ENCODE peak calls at places on chromosomes 1 and 21, in five cellular contexts. One of them, this sample, is unnamed.

GRCh38 chr1:181318858-181319235 is 164.5 kb upstream of the CACNA1E start:
- DNase-seq in HCT116: no peak
- DNase-seq in K562: no peak
- DNase-seq in GM12878: no peak
- DNase-seq in SK-N-SH: no peak
- DNase-seq in this sample: no peak

GRCh38 chr1:210900079-210900478 is 233.9 kb downstream of the KCNH1 start:
- DNase-seq in HCT116: no peak
- DNase-seq in K562: no peak
- DNase-seq in GM12878: no peak
- DNase-seq in SK-N-SH: no peak
- DNase-seq in this sample: no peak

GRCh38 chr1:193211539-193211938 is 25.1 kb upstream of the B3GALT2 start:
- DNase-seq in HCT116: peak; percentile 72
- DNase-seq in K562: no peak
- DNase-seq in GM12878: peak; percentile 19
- DNase-seq in SK-N-SH: no peak
- DNase-seq in this sample: no peak

GRCh38 chr1:3910049-3910731 is 10.1 kb upstream of the C1orf174 start:
- DNase-seq in HCT116: no peak
- DNase-seq in K562: no peak
- DNase-seq in GM12878: no peak
- DNase-seq in SK-N-SH: no peak
- DNase-seq in this sample: no peak

GRCh38 chr1:225769687-225770086 is 7.9 kb upstream of the SRP9 start:
- DNase-seq in HCT116: no peak
- DNase-seq in K562: peak; percentile 32
- DNase-seq in GM12878: no peak
- DNase-seq in SK-N-SH: no peak
- DNase-seq in this sample: no peak

GRCh38 chr1:228228601-228229074 is 20.8 kb downstream of the OBSCN start:
- DNase-seq in HCT116: no peak
- DNase-seq in K562: no peak
- DNase-seq in GM12878: no peak
- DNase-seq in SK-N-SH: no peak
- DNase-seq in this sample: peak; percentile 34

GRCh38 chr1:186239211-186239610 is 135.8 kb downstream of the TPR start:
- DNase-seq in HCT116: no peak
- DNase-seq in K562: no peak
- DNase-seq in GM12878: no peak
- DNase-seq in SK-N-SH: no peak
- DNase-seq in this sample: no peak

GRCh38 chr1:3805038-3805437 is 8.7 kb upstream of the LRRC47 start:
- DNase-seq in HCT116: no peak
- DNase-seq in K562: no peak
- DNase-seq in GM12878: no peak
- DNase-seq in SK-N-SH: no peak
- DNase-seq in this sample: no peak

GRCh38 chr1:212525479-212526110 is 83.0 kb upstream of the ATF3 start:
- DNase-seq in HCT116: no peak
- DNase-seq in K562: no peak
- DNase-seq in GM12878: no peak
- DNase-seq in SK-N-SH: no peak
- DNase-seq in this sample: no peak

GRCh38 chr1:147168626-147169058 is 3.6 kb downstream of the PRKAB2 start:
- DNase-seq in HCT116: no peak
- DNase-seq in K562: no peak
- DNase-seq in GM12878: no peak
- DNase-seq in SK-N-SH: no peak
- DNase-seq in this sample: no peak

GRCh38 chr1:228873714-228874113 is 138.4 kb downstream of the RHOU start:
- DNase-seq in HCT116: no peak
- DNase-seq in K562: no peak
- DNase-seq in GM12878: no peak
- DNase-seq in SK-N-SH: no peak
- DNase-seq in this sample: no peak

GRCh38 chr1:241250465-241250864 is 106.5 kb downstream of the RGS7 start:
- DNase-seq in HCT116: no peak
- DNase-seq in K562: no peak
- DNase-seq in GM12878: no peak
- DNase-seq in SK-N-SH: no peak
- DNase-seq in this sample: no peak

GRCh38 chr1:157948547-157949152 is 44.8 kb upstream of the KIRREL1 start:
- DNase-seq in HCT116: peak; percentile 43
- DNase-seq in K562: no peak
- DNase-seq in GM12878: no peak
- DNase-seq in SK-N-SH: no peak
- DNase-seq in this sample: peak; percentile 75

GRCh38 chr21:20999567-21000169 is 1.5 kb downstream of the NCAM2 start:
- DNase-seq in HCT116: no peak
- DNase-seq in K562: peak; percentile 47
- DNase-seq in GM12878: no peak
- DNase-seq in SK-N-SH: peak; percentile 62
- DNase-seq in this sample: peak; percentile 69

GRCh38 chr21:46606427-46606813 is 1.5 kb upstream of the S100B start:
- DNase-seq in HCT116: no peak
- DNase-seq in K562: no peak
- DNase-seq in GM12878: no peak
- DNase-seq in SK-N-SH: no peak
- DNase-seq in this sample: no peak

GRCh38 chr1:3312894-3313578 is 141.4 kb upstream of the ARHGEF16 start:
- DNase-seq in HCT116: peak; percentile 88
- DNase-seq in K562: peak; percentile 80
- DNase-seq in GM12878: no peak
- DNase-seq in SK-N-SH: no peak
- DNase-seq in this sample: no peak

GRCh38 chr1:156128749-156129682 is 14.5 kb downstream of the LMNA start:
- DNase-seq in HCT116: no peak
- DNase-seq in K562: no peak
- DNase-seq in GM12878: no peak
- DNase-seq in SK-N-SH: no peak
- DNase-seq in this sample: no peak

GRCh38 chr1:247332215-247332900 is 691 bp upstream of the ZNF496 start:
- DNase-seq in HCT116: no peak
- DNase-seq in K562: peak; percentile 84
- DNase-seq in GM12878: no peak
- DNase-seq in SK-N-SH: peak; percentile 83
- DNase-seq in this sample: peak; percentile 63

GRCh38 chr1:157993179-157994080 is at the start of gene KIRREL1:
- DNase-seq in HCT116: no peak
- DNase-seq in K562: no peak
- DNase-seq in GM12878: no peak
- DNase-seq in SK-N-SH: peak; percentile 52
- DNase-seq in this sample: peak; percentile 65

GRCh38 chr1:80217377-80217986 is 1211.0 kb upstream of the ADGRL4 start:
- DNase-seq in HCT116: peak; percentile 32
- DNase-seq in K562: no peak
- DNase-seq in GM12878: no peak
- DNase-seq in SK-N-SH: peak; percentile 41
- DNase-seq in this sample: peak; percentile 74

GRCh38 chr1:90925928-90926869 is 95.6 kb downstream of the ZNF644 start:
- DNase-seq in HCT116: no peak
- DNase-seq in K562: no peak
- DNase-seq in GM12878: no peak
- DNase-seq in SK-N-SH: no peak
- DNase-seq in this sample: no peak

GRCh38 chr1:33268927-33269610 is 12.8 kb downstream of the ZNF362 start:
- DNase-seq in HCT116: no peak
- DNase-seq in K562: no peak
- DNase-seq in GM12878: no peak
- DNase-seq in SK-N-SH: no peak
- DNase-seq in this sample: no peak

GRCh38 chr1:116878804-116879477 is 30.8 kb upstream of the PTGFRN start:
- DNase-seq in HCT116: peak; percentile 18
- DNase-seq in K562: peak; percentile 47
- DNase-seq in GM12878: peak; percentile 61
- DNase-seq in SK-N-SH: peak; percentile 71
- DNase-seq in this sample: no peak

GRCh38 chr1:224266105-224266935 is 63.7 kb downstream of the NVL start:
- DNase-seq in HCT116: no peak
- DNase-seq in K562: no peak
- DNase-seq in GM12878: peak; percentile 38
- DNase-seq in SK-N-SH: no peak
- DNase-seq in this sample: no peak

GRCh38 chr1:95509989-95510388 is 276.0 kb downstream of the RWDD3 start:
- DNase-seq in HCT116: no peak
- DNase-seq in K562: no peak
- DNase-seq in GM12878: no peak
- DNase-seq in SK-N-SH: no peak
- DNase-seq in this sample: no peak

GRCh38 chr1:114819869-114820268 is 34.8 kb upstream of the SYCP1 start:
- DNase-seq in HCT116: no peak
- DNase-seq in K562: no peak
- DNase-seq in GM12878: no peak
- DNase-seq in SK-N-SH: no peak
- DNase-seq in this sample: no peak

GRCh38 chr1:234584926-234585325 is 25.1 kb downstream of the IRF2BP2 start:
- DNase-seq in HCT116: no peak
- DNase-seq in K562: no peak
- DNase-seq in GM12878: no peak
- DNase-seq in SK-N-SH: peak; percentile 47
- DNase-seq in this sample: no peak
- TF ChIP-seq JUND in HCT116: no peak
- TF ChIP-seq JUND in K562: no peak
- TF ChIP-seq JUND in GM12878: no peak
- TF ChIP-seq JUND in SK-N-SH: no peak
- TF ChIP-seq JUND in this sample: no peak

DNA sequence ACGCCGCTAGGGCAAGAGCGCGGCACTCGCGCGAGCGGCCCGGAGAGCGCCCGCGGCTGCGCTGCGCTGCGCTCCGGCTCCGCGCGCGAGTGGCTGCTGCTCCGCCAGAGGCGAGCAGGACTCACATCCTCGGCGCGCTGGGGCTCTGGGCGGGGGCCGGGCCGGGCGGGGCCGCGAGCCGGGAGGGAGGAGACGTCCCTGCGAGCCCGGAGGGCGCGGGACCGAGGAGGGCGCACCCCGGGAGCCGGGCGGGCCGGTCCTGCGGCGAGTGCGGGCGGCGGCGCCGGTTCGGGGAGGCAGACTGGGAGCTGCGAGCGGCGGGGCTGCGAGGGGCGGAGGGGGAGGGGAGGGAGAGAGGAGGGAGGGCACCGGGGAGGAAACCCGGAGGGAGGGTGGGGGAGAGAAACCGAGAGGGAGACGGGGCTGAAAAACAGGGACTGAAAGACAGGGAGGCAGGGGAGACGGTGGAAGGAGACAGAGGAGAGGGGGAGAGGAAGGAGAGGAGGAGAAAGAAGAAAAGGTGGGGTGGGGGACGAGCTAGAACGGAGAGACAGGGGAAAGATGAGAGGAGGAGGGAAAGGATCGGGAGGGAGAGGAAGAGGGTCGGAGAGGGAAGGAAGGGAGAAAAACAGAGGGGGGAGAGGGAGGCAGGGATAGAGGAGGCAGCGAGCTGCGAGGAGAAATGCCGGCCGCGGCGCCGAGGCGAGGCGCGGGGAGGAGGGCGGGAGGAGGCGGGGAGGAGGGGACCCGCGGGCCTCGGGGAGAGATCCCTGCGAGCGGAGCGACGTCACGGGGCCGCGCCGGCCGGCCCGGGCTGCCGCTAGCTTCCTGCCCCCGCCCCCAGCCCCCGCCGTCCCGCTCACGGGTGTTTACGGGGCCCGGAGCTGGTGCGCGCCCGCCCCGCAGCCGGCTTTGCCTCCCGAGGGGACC is at the start of gene CAMK2N1:
- DNase-seq in HCT116: no peak
- DNase-seq in K562: peak; percentile 91
- DNase-seq in GM12878: no peak
- DNase-seq in SK-N-SH: peak; percentile 89
- DNase-seq in this sample: peak; percentile 83
- TF ChIP-seq JUND in HCT116: no peak
- TF ChIP-seq JUND in K562: no peak
- TF ChIP-seq JUND in GM12878: no peak
- TF ChIP-seq JUND in SK-N-SH: no peak
- TF ChIP-seq JUND in this sample: no peak

GRCh38 chr1:160167580-160167979 is 16.2 kb downstream of the ATP1A4 start:
- DNase-seq in HCT116: no peak
- DNase-seq in K562: no peak
- DNase-seq in GM12878: no peak
- DNase-seq in SK-N-SH: no peak
- DNase-seq in this sample: no peak

GRCh38 chr1:160167056-160167455 is 15.7 kb downstream of the ATP1A4 start:
- DNase-seq in HCT116: no peak
- DNase-seq in K562: no peak
- DNase-seq in GM12878: no peak
- DNase-seq in SK-N-SH: no peak
- DNase-seq in this sample: no peak

GRCh38 chr1:160168016-160168415 is 16.6 kb downstream of the ATP1A4 start:
- DNase-seq in HCT116: no peak
- DNase-seq in K562: no peak
- DNase-seq in GM12878: no peak
- DNase-seq in SK-N-SH: no peak
- DNase-seq in this sample: no peak

GRCh38 chr1:160169553-160170399 is 18.4 kb downstream of the ATP1A4 start:
- DNase-seq in HCT116: no peak
- DNase-seq in K562: no peak
- DNase-seq in GM12878: peak; percentile 71
- DNase-seq in SK-N-SH: no peak
- DNase-seq in this sample: no peak

GRCh38 chr1:160168609-160169369 is 17.4 kb downstream of the ATP1A4 start:
- DNase-seq in HCT116: no peak
- DNase-seq in K562: no peak
- DNase-seq in GM12878: no peak
- DNase-seq in SK-N-SH: no peak
- DNase-seq in this sample: no peak
- TF ChIP-seq JUND in HCT116: no peak
- TF ChIP-seq JUND in K562: no peak
- TF ChIP-seq JUND in GM12878: no peak
- TF ChIP-seq JUND in SK-N-SH: no peak
- TF ChIP-seq JUND in this sample: no peak

GRCh38 chr1:10634428-10635384 is 160.0 kb downstream of the PEX14 start:
- DNase-seq in HCT116: no peak
- DNase-seq in K562: no peak
- DNase-seq in GM12878: no peak
- DNase-seq in SK-N-SH: peak; percentile 54
- DNase-seq in this sample: peak; percentile 49
- TF ChIP-seq JUND in HCT116: no peak
- TF ChIP-seq JUND in K562: no peak
- TF ChIP-seq JUND in GM12878: no peak
- TF ChIP-seq JUND in SK-N-SH: no peak
- TF ChIP-seq JUND in this sample: no peak